ENCODE peak calls at places on chromosomes 16 and 17, in five cellular contexts. D is heart left ventricle, O is adrenal gland, S is HCT116, U is stomach. J is an unnamed sample. For H3K9me3, the result is how much of the 10 kb centered on the place peaks cover.

GRCh38 chr17:10144976-10145375 is 53.4 kb downstream of the GAS7 start:
- DNase-seq in D (no peak), O (no peak), S (no peak), U (no peak), J (no peak)

GRCh38 chr17:77141846-77142449 is 1.2 kb downstream of the SEC14L1 start:
- DNase-seq in D (no peak), O (no peak), S (no peak), U (no peak), J (no peak)

GRCh38 chr17:18866866-18867813 is 9.2 kb downstream of the PRPSAP2 start:
- DNase-seq in D (no peak), O (no peak), S (no peak), U (no peak), J (no peak)

GRCh38 chr17:60712675-60713074 is 35.0 kb downstream of the BCAS3 start:
- DNase-seq in D (no peak), O (no peak), S (no peak), U (no peak), J (no peak)

GRCh38 chr17:2885751-2886150 is 89.5 kb downstream of the RAP1GAP2 start:
- DNase-seq in D (no peak), O (no peak), S (no peak), U (no peak), J (no peak)

GRCh38 chr17:70390059-70390458 is 220.7 kb downstream of the KCNJ2 start:
- DNase-seq in D (no peak), O (no peak), S (no peak), U (no peak), J (no peak)

GRCh38 chr17:61739002-61739401 is 124.3 kb downstream of the BRIP1 start:
- DNase-seq in D (no peak), O (no peak), S (no peak), U (no peak), J (no peak)

GRCh38 chr17:63344383-63344782 is 101.7 kb downstream of the CYB561 start:
- DNase-seq in D (no peak), O (no peak), S (no peak), U (no peak), J (no peak)

GRCh38 chr17:58172369-58173071 is 5.7 kb downstream of the OR4D2 start:
- DNase-seq in D (no peak), O (no peak), S (peak), U (no peak), J (no peak)

GRCh38 chr17:46044989-46045388 is 45.9 kb downstream of the STH start:
- DNase-seq in D (no peak), O (no peak), S (no peak), U (no peak), J (no peak)

GRCh38 chr17:69729937-69730336 is 315.4 kb downstream of the MAP2K6 start:
- DNase-seq in D (no peak), O (no peak), S (no peak), U (no peak), J (no peak)

GRCh38 chr17:50935201-50936124 is 69.3 kb upstream of the TOB1 start:
- DNase-seq in D (peak), O (peak), S (no peak), U (peak), J (no peak)

GRCh38 chr17:21127508-21128077 is 829 bp downstream of the DHRS7B start:
- DNase-seq in D (no peak), O (no peak), S (no peak), U (no peak), J (no peak)
- H3K27ac ChIP-seq in D (peak), O (peak), S (peak), U (peak), J (peak)

GRCh38 chr16:3305109-3306068 is at the start of the genes TIGD7 and ZNF75A:
- DNase-seq in D (peak), O (peak), S (peak), U (peak), J (peak)
- H3K9me3 ChIP-seq in D (under half), O (under half), S (under half), U (half or more), J (under half)

GRCh38 chr16:2429037-2429770 is at the start of gene CCNF:
- DNase-seq in D (peak), O (peak), S (peak), U (peak), J (peak)
- TF ChIP-seq POLR2A in D (peak), O (no peak), S (peak), U (no peak), J (peak)

GRCh38 chr17:81713004-81713555 is 996 bp downstream of the SLC25A10 start:
- DNase-seq in D (no peak), O (no peak), S (no peak), U (no peak), J (no peak)
- H3K27ac ChIP-seq in D (no peak), O (no peak), S (peak), U (peak), J (peak)

DNA sequence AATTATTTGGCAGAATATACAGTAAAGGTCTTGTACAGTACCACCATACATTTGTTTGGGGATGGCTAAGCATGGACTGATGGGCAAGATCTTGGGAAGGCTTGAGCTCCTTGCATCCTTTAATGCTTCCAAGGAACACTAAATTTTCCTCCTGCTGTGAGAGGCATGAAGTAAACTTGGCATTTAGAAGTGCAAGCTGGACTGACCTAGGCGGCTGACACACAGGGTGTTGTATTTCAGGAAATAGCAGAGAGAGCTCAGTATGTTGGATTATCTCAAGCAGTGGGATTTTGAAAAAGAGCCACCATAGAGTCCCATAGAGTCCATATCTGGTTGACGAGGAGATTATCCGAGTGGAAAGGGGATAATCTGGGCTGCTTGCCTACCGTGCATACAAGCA is 2137.1 kb downstream of the TP53TG3F start:
- DNase-seq in D (no peak), O (no peak), S (no peak), U (no peak), J (no peak)
- H3K9me3 ChIP-seq in D (under half), O (under half), S (under half), U (under half), J (under half)

DNA sequence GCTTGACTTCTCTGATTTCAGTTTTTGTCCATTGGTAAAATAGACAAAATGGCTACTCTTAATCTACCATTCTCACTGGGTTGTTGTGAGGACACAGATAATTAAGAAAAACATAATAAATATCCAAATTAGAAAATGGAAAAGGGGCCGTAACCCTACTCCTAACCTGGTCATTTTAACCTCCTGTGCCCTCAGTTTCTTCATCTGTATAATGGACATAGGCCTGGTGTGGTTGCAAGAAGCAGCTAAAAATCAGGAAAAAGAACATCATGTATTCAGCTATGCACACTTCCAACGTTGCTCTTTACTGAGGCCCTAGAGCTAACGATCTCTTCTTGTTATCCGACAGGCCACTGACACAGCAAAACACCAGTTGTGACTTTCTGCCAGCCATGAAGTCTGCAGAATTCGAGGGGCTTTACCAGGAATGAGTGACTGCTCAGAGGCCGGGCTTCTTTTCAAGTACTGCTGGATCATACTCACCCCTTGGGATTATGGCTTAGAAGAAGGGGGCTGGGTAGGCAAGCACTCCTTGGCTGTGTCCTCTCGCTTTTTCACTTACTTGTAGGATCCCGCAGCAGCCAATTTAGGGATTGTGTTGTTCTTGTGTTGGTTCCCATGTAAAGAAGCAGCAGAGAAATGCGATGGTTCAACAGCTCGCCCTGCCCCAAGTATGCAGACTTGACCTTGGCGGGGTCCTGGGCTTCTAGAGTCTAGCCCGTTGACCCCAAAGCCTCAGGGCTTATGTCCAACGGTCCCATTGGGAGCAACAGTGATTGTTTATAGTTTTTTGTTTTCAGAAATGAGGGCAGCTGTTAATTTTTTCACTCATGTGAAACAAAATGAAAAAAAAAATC is 20.9 kb downstream of the LDAF1 start:
- DNase-seq in D (peak), O (no peak), S (no peak), U (no peak), J (no peak)
- TF ChIP-seq POLR2A in D (no peak), O (no peak), S (no peak), U (no peak), J (no peak)

DNA sequence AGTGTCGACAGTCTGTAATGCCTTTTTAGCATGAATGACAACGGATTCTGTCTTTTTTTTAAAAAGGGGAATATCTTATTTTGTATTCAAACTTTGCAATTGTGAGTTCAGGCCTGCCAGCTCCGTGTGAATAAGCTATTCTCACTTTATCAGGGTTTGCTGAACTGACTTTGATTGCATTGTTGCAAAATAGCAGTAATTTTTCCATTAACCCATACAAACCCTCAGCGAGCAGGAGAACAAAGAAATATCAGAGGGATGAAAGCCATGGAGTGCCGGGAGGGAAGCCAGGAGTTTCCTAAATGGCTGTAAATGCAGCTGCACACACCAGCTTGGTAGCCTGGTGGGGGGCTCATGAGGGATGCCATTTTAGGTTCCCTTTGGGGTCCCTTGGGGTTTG is 220.5 kb upstream of the IRX3 start:
- DNase-seq in D (no peak), O (no peak), S (no peak), U (no peak), J (no peak)
- H3K27ac ChIP-seq in D (peak), O (no peak), S (no peak), U (no peak), J (no peak)